ENCODE peak calls at places on chromosomes 3 and 15, in nine cellular contexts. One of them, this sample, is unnamed.

GRCh38 chr3:99439892-99440291 is 198.5 kb upstream of the COL8A1 start:
- DNase-seq in OCI-LY7: no peak
- DNase-seq in tibial artery: no peak
- DNase-seq in HCT116: no peak
- DNase-seq in heart right ventricle: no peak
- DNase-seq in right atrium auricular region: no peak
- DNase-seq in colonic mucosa: no peak
- DNase-seq in thoracic aorta: no peak
- DNase-seq in ovary: no peak
- DNase-seq in this sample: no peak

GRCh38 chr3:126160243-126161210 is 19.9 kb downstream of the ALDH1L1 start:
- DNase-seq in OCI-LY7: no peak
- DNase-seq in tibial artery: no peak
- DNase-seq in HCT116: no peak
- DNase-seq in heart right ventricle: no peak
- DNase-seq in right atrium auricular region: no peak
- DNase-seq in colonic mucosa: no peak
- DNase-seq in thoracic aorta: no peak
- DNase-seq in ovary: no peak
- DNase-seq in this sample: no peak

GRCh38 chr3:45497963-45498362 is 96.6 kb upstream of the LIMD1 start:
- DNase-seq in OCI-LY7: no peak
- DNase-seq in tibial artery: no peak
- DNase-seq in HCT116: no peak
- DNase-seq in heart right ventricle: no peak
- DNase-seq in right atrium auricular region: no peak
- DNase-seq in colonic mucosa: no peak
- DNase-seq in thoracic aorta: no peak
- DNase-seq in ovary: no peak
- DNase-seq in this sample: no peak

GRCh38 chr3:1251282-1252060 is 158.6 kb downstream of the CNTN6 start:
- DNase-seq in OCI-LY7: no peak
- DNase-seq in tibial artery: no peak
- DNase-seq in HCT116: no peak
- DNase-seq in heart right ventricle: no peak
- DNase-seq in right atrium auricular region: no peak
- DNase-seq in colonic mucosa: no peak
- DNase-seq in thoracic aorta: no peak
- DNase-seq in ovary: no peak
- DNase-seq in this sample: no peak

GRCh38 chr15:85504739-85505676 is 124.6 kb downstream of the AKAP13 start:
- DNase-seq in OCI-LY7: peak; percentile 78
- DNase-seq in tibial artery: peak; percentile 43
- DNase-seq in HCT116: peak; percentile 53
- DNase-seq in heart right ventricle: peak; percentile 72
- DNase-seq in right atrium auricular region: peak; percentile 73
- DNase-seq in colonic mucosa: peak; percentile 72
- DNase-seq in thoracic aorta: no peak
- DNase-seq in ovary: peak; percentile 65
- DNase-seq in this sample: peak; percentile 49

GRCh38 chr3:155362808-155363689 is 69.6 kb upstream of the STRIT1 start:
- DNase-seq in OCI-LY7: no peak
- DNase-seq in tibial artery: no peak
- DNase-seq in HCT116: no peak
- DNase-seq in heart right ventricle: no peak
- DNase-seq in right atrium auricular region: no peak
- DNase-seq in colonic mucosa: no peak
- DNase-seq in thoracic aorta: no peak
- DNase-seq in ovary: no peak
- DNase-seq in this sample: no peak

GRCh38 chr15:85024509-85025336 is 43.1 kb downstream of the PDE8A start:
- DNase-seq in OCI-LY7: no peak
- DNase-seq in tibial artery: no peak
- DNase-seq in HCT116: no peak
- DNase-seq in heart right ventricle: no peak
- DNase-seq in right atrium auricular region: no peak
- DNase-seq in colonic mucosa: no peak
- DNase-seq in thoracic aorta: no peak
- DNase-seq in ovary: no peak
- DNase-seq in this sample: no peak

GRCh38 chr3:47617061-47618010 is 38.7 kb upstream of the CSPG5 start:
- DNase-seq in OCI-LY7: no peak
- DNase-seq in tibial artery: no peak
- DNase-seq in HCT116: no peak
- DNase-seq in heart right ventricle: no peak
- DNase-seq in right atrium auricular region: no peak
- DNase-seq in colonic mucosa: no peak
- DNase-seq in thoracic aorta: no peak
- DNase-seq in ovary: no peak
- DNase-seq in this sample: no peak

GRCh38 chr3:114451051-114451451 is 157.2 kb downstream of the TIGIT start:
- DNase-seq in OCI-LY7: peak; percentile 53
- DNase-seq in tibial artery: no peak
- DNase-seq in HCT116: no peak
- DNase-seq in heart right ventricle: no peak
- DNase-seq in right atrium auricular region: no peak
- DNase-seq in colonic mucosa: no peak
- DNase-seq in thoracic aorta: no peak
- DNase-seq in ovary: peak; percentile 32
- DNase-seq in this sample: no peak

GRCh38 chr3:100454684-100455083 is 37.7 kb upstream of the TMEM45A start:
- DNase-seq in OCI-LY7: no peak
- DNase-seq in tibial artery: no peak
- DNase-seq in HCT116: no peak
- DNase-seq in heart right ventricle: no peak
- DNase-seq in right atrium auricular region: no peak
- DNase-seq in colonic mucosa: no peak
- DNase-seq in thoracic aorta: no peak
- DNase-seq in ovary: no peak
- DNase-seq in this sample: peak; percentile 74

GRCh38 chr15:94322141-94322540 is 90.8 kb downstream of the MCTP2 start:
- DNase-seq in OCI-LY7: no peak
- DNase-seq in tibial artery: no peak
- DNase-seq in HCT116: no peak
- DNase-seq in heart right ventricle: no peak
- DNase-seq in right atrium auricular region: no peak
- DNase-seq in colonic mucosa: no peak
- DNase-seq in thoracic aorta: no peak
- DNase-seq in ovary: no peak
- DNase-seq in this sample: no peak

GRCh38 chr15:38190501-38190900 is 62.1 kb upstream of the SPRED1 start:
- DNase-seq in OCI-LY7: peak; percentile 48
- DNase-seq in tibial artery: no peak
- DNase-seq in HCT116: no peak
- DNase-seq in heart right ventricle: no peak
- DNase-seq in right atrium auricular region: no peak
- DNase-seq in colonic mucosa: no peak
- DNase-seq in thoracic aorta: no peak
- DNase-seq in ovary: no peak
- DNase-seq in this sample: no peak

GRCh38 chr3:33096103-33096868 is 660 bp downstream of the GLB1 start:
- DNase-seq in OCI-LY7: peak; percentile 51
- DNase-seq in tibial artery: peak; percentile 33
- DNase-seq in HCT116: no peak
- DNase-seq in heart right ventricle: peak; percentile 35
- DNase-seq in right atrium auricular region: no peak
- DNase-seq in colonic mucosa: peak; percentile 60
- DNase-seq in thoracic aorta: no peak
- DNase-seq in ovary: peak; percentile 40
- DNase-seq in this sample: peak; percentile 44

DNA sequence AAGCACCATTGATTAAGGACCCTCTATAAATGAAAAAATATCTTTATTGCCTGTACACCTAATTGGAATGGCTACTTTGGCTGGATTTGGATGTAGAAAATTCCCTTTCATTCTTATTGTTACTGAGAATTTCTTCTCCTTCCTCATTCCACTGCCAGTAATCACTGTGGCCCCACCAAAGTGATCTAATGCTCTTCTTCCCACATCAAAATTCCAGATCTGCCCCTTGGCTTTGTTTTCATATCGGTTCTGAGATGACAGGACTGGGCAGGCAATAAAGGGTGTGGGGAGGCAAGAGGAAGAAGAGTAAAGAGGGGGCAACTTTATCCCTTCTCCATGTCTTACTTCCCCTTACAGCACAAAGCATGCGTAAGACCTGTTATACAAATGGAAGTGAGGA is 2.1 kb downstream of the ANKUB1 start:
- DNase-seq in OCI-LY7: no peak
- DNase-seq in tibial artery: no peak
- DNase-seq in HCT116: no peak
- DNase-seq in heart right ventricle: no peak
- DNase-seq in right atrium auricular region: no peak
- DNase-seq in colonic mucosa: no peak
- DNase-seq in thoracic aorta: no peak
- DNase-seq in ovary: no peak
- DNase-seq in this sample: no peak
- H3K27ac ChIP-seq in OCI-LY7: no peak overlapping the region
- H3K27ac ChIP-seq in tibial artery: no peak overlapping the region
- H3K27ac ChIP-seq in HCT116: no peak overlapping the region
- H3K27ac ChIP-seq in heart right ventricle: no peak overlapping the region
- H3K27ac ChIP-seq in right atrium auricular region: no peak overlapping the region
- H3K27ac ChIP-seq in colonic mucosa: no peak overlapping the region
- H3K27ac ChIP-seq in thoracic aorta: no peak overlapping the region
- H3K27ac ChIP-seq in ovary: no peak overlapping the region
- H3K27ac ChIP-seq in this sample: no peak overlapping the region

GRCh38 chr3:108044699-108045098 is 46.1 kb downstream of the CD47 start:
- DNase-seq in OCI-LY7: no peak
- DNase-seq in tibial artery: no peak
- DNase-seq in HCT116: no peak
- DNase-seq in heart right ventricle: no peak
- DNase-seq in right atrium auricular region: no peak
- DNase-seq in colonic mucosa: no peak
- DNase-seq in thoracic aorta: no peak
- DNase-seq in ovary: no peak
- DNase-seq in this sample: no peak

GRCh38 chr3:108053025-108053424 is 37.8 kb downstream of the CD47 start:
- DNase-seq in OCI-LY7: no peak
- DNase-seq in tibial artery: no peak
- DNase-seq in HCT116: no peak
- DNase-seq in heart right ventricle: no peak
- DNase-seq in right atrium auricular region: no peak
- DNase-seq in colonic mucosa: peak; percentile 36
- DNase-seq in thoracic aorta: no peak
- DNase-seq in ovary: no peak
- DNase-seq in this sample: peak; percentile 64

GRCh38 chr3:108051005-108051404 is 39.8 kb downstream of the CD47 start:
- DNase-seq in OCI-LY7: no peak
- DNase-seq in tibial artery: no peak
- DNase-seq in HCT116: no peak
- DNase-seq in heart right ventricle: no peak
- DNase-seq in right atrium auricular region: no peak
- DNase-seq in colonic mucosa: no peak
- DNase-seq in thoracic aorta: no peak
- DNase-seq in ovary: no peak
- DNase-seq in this sample: no peak

GRCh38 chr3:108042300-108042699 is 48.5 kb downstream of the CD47 start:
- DNase-seq in OCI-LY7: no peak
- DNase-seq in tibial artery: no peak
- DNase-seq in HCT116: no peak
- DNase-seq in heart right ventricle: no peak
- DNase-seq in right atrium auricular region: no peak
- DNase-seq in colonic mucosa: no peak
- DNase-seq in thoracic aorta: no peak
- DNase-seq in ovary: no peak
- DNase-seq in this sample: no peak

DNA sequence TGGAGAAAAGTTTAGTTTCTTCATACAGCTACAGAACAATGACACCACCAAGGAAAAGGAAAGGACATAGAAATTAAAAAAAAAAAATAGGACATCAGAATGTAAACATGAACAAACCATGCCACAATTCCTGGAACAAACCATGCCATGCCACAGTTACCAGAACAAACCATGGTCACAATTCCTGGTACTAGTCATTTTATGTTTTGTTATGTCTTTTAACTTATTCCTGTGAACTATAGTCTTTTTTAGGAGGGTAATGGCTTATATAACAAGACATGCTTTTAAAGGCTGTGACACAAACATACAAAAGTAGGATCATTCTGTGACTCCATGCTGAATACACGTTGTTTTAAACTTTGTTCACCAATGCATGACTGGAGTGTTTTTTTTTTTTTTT is 42.8 kb downstream of the CD47 start:
- DNase-seq in OCI-LY7: no peak
- DNase-seq in tibial artery: no peak
- DNase-seq in HCT116: no peak
- DNase-seq in heart right ventricle: no peak
- DNase-seq in right atrium auricular region: no peak
- DNase-seq in colonic mucosa: no peak
- DNase-seq in thoracic aorta: no peak
- DNase-seq in ovary: no peak
- DNase-seq in this sample: no peak
- H3K36me3 ChIP-seq in OCI-LY7: peaks cover 46% of the 10 kb centered on the region
- H3K36me3 ChIP-seq in tibial artery: peaks cover 18% of the 10 kb centered on the region
- H3K36me3 ChIP-seq in HCT116: no peaks in the 10 kb centered on the region
- H3K36me3 ChIP-seq in heart right ventricle: no peaks in the 10 kb centered on the region
- H3K36me3 ChIP-seq in right atrium auricular region: peaks cover 19% of the 10 kb centered on the region
- H3K36me3 ChIP-seq in colonic mucosa: no peaks in the 10 kb centered on the region
- H3K36me3 ChIP-seq in thoracic aorta: peaks cover 3% of the 10 kb centered on the region
- H3K36me3 ChIP-seq in ovary: no peaks in the 10 kb centered on the region
- H3K36me3 ChIP-seq in this sample: no peaks in the 10 kb centered on the region

GRCh38 chr3:159158213-159158612 is 356.4 kb downstream of the MFSD1 start:
- DNase-seq in OCI-LY7: no peak
- DNase-seq in tibial artery: no peak
- DNase-seq in HCT116: peak; percentile 79
- DNase-seq in heart right ventricle: no peak
- DNase-seq in right atrium auricular region: no peak
- DNase-seq in colonic mucosa: no peak
- DNase-seq in thoracic aorta: no peak
- DNase-seq in ovary: no peak
- DNase-seq in this sample: no peak
- TF ChIP-seq CTCF in OCI-LY7: no peak
- TF ChIP-seq CTCF in tibial artery: no peak
- TF ChIP-seq CTCF in HCT116: peak; percentile 47
- TF ChIP-seq CTCF in heart right ventricle: no peak
- TF ChIP-seq CTCF in right atrium auricular region: no peak
- TF ChIP-seq CTCF in colonic mucosa: no peak
- TF ChIP-seq CTCF in thoracic aorta: no peak
- TF ChIP-seq CTCF in ovary: no peak
- TF ChIP-seq CTCF in this sample: no peak

GRCh38 chr3:177599331-177599730 is 402.0 kb upstream of the TBL1XR1 start:
- DNase-seq in OCI-LY7: no peak
- DNase-seq in tibial artery: no peak
- DNase-seq in HCT116: no peak
- DNase-seq in heart right ventricle: no peak
- DNase-seq in right atrium auricular region: no peak
- DNase-seq in colonic mucosa: no peak
- DNase-seq in thoracic aorta: no peak
- DNase-seq in ovary: no peak
- DNase-seq in this sample: no peak
- H3K27ac ChIP-seq in OCI-LY7: no peak overlapping the region
- H3K27ac ChIP-seq in tibial artery: no peak overlapping the region
- H3K27ac ChIP-seq in HCT116: no peak overlapping the region
- H3K27ac ChIP-seq in heart right ventricle: no peak overlapping the region
- H3K27ac ChIP-seq in right atrium auricular region: no peak overlapping the region
- H3K27ac ChIP-seq in colonic mucosa: no peak overlapping the region
- H3K27ac ChIP-seq in thoracic aorta: no peak overlapping the region
- H3K27ac ChIP-seq in ovary: no peak overlapping the region
- H3K27ac ChIP-seq in this sample: peak overlapping the region; percentile 80